ENCODE peak calls at places on chromosome 16, in four cellular contexts. V is HT1080, X is IMR-90, Z is fibroblast of lung. K is an unnamed sample.

GRCh38 chr16:60181542-60181941 is 1447.4 kb upstream of the GOT2 start:
- DNase-seq in V (no peak), X (no peak), Z (no peak), K (no peak)

GRCh38 chr16:367333-367903 is 2.9 kb downstream of the MRPL28 start:
- DNase-seq in V (no peak), X (no peak), Z (no peak), K (no peak)

GRCh38 chr16:77531741-77532140 is 96.9 kb upstream of the ADAMTS18 start:
- DNase-seq in V (peak; percentile 94), X (peak; percentile 38), Z (peak; percentile 17), K (peak; percentile 93)

GRCh38 chr16:3142327-3142726 is 7.5 kb downstream of the ZNF213 start:
- DNase-seq in V (no peak), X (no peak), Z (no peak), K (no peak)

GRCh38 chr16:56372938-56373337 is 52.4 kb downstream of the AMFR start:
- DNase-seq in V (no peak), X (peak; percentile 34), Z (no peak), K (no peak)

GRCh38 chr16:27174798-27175197 is 28.5 kb upstream of the KDM8 start:
- DNase-seq in V (peak; percentile 13), X (peak; percentile 53), Z (no peak), K (no peak)

GRCh38 chr16:65619606-65620005 is 497.7 kb upstream of the CDH11 start:
- DNase-seq in V (no peak), X (no peak), Z (no peak), K (no peak)

GRCh38 chr16:66286527-66286926 is 80.0 kb upstream of the CDH5 start:
- DNase-seq in V (no peak), X (no peak), Z (no peak), K (no peak)

GRCh38 chr16:74304164-74304834 is 7.7 kb downstream of the PSMD7 start:
- DNase-seq in V (no peak), X (no peak), Z (no peak), K (peak; percentile 23)

GRCh38 chr16:3592559-3592958 is 15.4 kb upstream of the NLRC3 start:
- DNase-seq in V (no peak), X (no peak), Z (no peak), K (no peak)

GRCh38 chr16:6725634-6726331 is 606.9 kb upstream of the RBFOX1 start:
- DNase-seq in V (no peak), X (no peak), Z (no peak), K (no peak)

GRCh38 chr16:9225527-9226316 is 134.3 kb downstream of the HAPSTR1 start:
- DNase-seq in V (peak; percentile 13), X (no peak), Z (no peak), K (no peak)

GRCh38 chr16:63744077-63744874 is 1377.6 kb downstream of the CDH11 start:
- DNase-seq in V (no peak), X (no peak), Z (no peak), K (no peak)

GRCh38 chr16:89034573-89034961 is 57.6 kb upstream of the CBFA2T3 start:
- DNase-seq in V (no peak), X (no peak), Z (no peak), K (no peak)

GRCh38 chr16:3171181-3171854 is 16.7 kb upstream of the OR1F1 start:
- DNase-seq in V (no peak), X (no peak), Z (no peak), K (no peak)

K was measured in fibroblast of mammary gland.